ENCODE peak calls at places on chromosomes 11 and 22, in six cellular contexts. One of them, this sample, is unnamed.

GRCh38 chr11:112235750-112236390 is 9.6 kb downstream of the PTS start:
- DNase-seq in small intestine: no peak
- DNase-seq in lung: no peak
- DNase-seq in neural progenitor cell: no peak
- DNase-seq in suprapubic skin: no peak
- DNase-seq in psoas muscle: no peak
- DNase-seq in this sample: no peak

GRCh38 chr11:2312232-2313042 is 10.6 kb downstream of the TSPAN32 start:
- DNase-seq in small intestine: no peak
- DNase-seq in lung: no peak
- DNase-seq in neural progenitor cell: no peak
- DNase-seq in suprapubic skin: peak; percentile 70
- DNase-seq in psoas muscle: peak; percentile 56
- DNase-seq in this sample: no peak

GRCh38 chr11:18064450-18065048 is 18.5 kb upstream of the TPH1 start:
- DNase-seq in small intestine: no peak
- DNase-seq in lung: no peak
- DNase-seq in neural progenitor cell: no peak
- DNase-seq in suprapubic skin: no peak
- DNase-seq in psoas muscle: no peak
- DNase-seq in this sample: no peak

GRCh38 chr22:44638966-44639739 is 62.9 kb upstream of the PRR5 start:
- DNase-seq in small intestine: no peak
- DNase-seq in lung: no peak
- DNase-seq in neural progenitor cell: no peak
- DNase-seq in suprapubic skin: peak; percentile 81
- DNase-seq in psoas muscle: no peak
- DNase-seq in this sample: no peak

GRCh38 chr11:65124480-65125196 is 2.5 kb downstream of the MRPL49 start:
- DNase-seq in small intestine: no peak
- DNase-seq in lung: no peak
- DNase-seq in neural progenitor cell: no peak
- DNase-seq in suprapubic skin: peak; percentile 50
- DNase-seq in psoas muscle: no peak
- DNase-seq in this sample: no peak

GRCh38 chr11:114083256-114084252 is 24.0 kb downstream of the ZBTB16 start:
- DNase-seq in small intestine: no peak
- DNase-seq in lung: no peak
- DNase-seq in neural progenitor cell: no peak
- DNase-seq in suprapubic skin: no peak
- DNase-seq in psoas muscle: peak; percentile 53
- DNase-seq in this sample: no peak

GRCh38 chr22:31275576-31275975 is 16.7 kb downstream of the PIK3IP1 start:
- DNase-seq in small intestine: no peak
- DNase-seq in lung: no peak
- DNase-seq in neural progenitor cell: no peak
- DNase-seq in suprapubic skin: no peak
- DNase-seq in psoas muscle: no peak
- DNase-seq in this sample: no peak

GRCh38 chr11:82756765-82757650 is 23.3 kb upstream of the FAM181B start:
- DNase-seq in small intestine: peak; percentile 18
- DNase-seq in lung: no peak
- DNase-seq in neural progenitor cell: no peak
- DNase-seq in suprapubic skin: no peak
- DNase-seq in psoas muscle: no peak
- DNase-seq in this sample: no peak

GRCh38 chr11:97743205-97743742 is 1277.5 kb upstream of the CNTN5 start:
- DNase-seq in small intestine: no peak
- DNase-seq in lung: no peak
- DNase-seq in neural progenitor cell: no peak
- DNase-seq in suprapubic skin: no peak
- DNase-seq in psoas muscle: no peak
- DNase-seq in this sample: no peak

GRCh38 chr11:66085071-66085470 is 15.0 kb downstream of the PACS1 start:
- DNase-seq in small intestine: no peak
- DNase-seq in lung: no peak
- DNase-seq in neural progenitor cell: no peak
- DNase-seq in suprapubic skin: no peak
- DNase-seq in psoas muscle: no peak
- DNase-seq in this sample: no peak

GRCh38 chr11:83918471-83918870 is 632.3 kb upstream of the CCDC90B start:
- DNase-seq in small intestine: no peak
- DNase-seq in lung: no peak
- DNase-seq in neural progenitor cell: no peak
- DNase-seq in suprapubic skin: no peak
- DNase-seq in psoas muscle: peak; percentile 49
- DNase-seq in this sample: no peak

GRCh38 chr11:77542296-77542695 is 47.5 kb upstream of the AQP11 start:
- DNase-seq in small intestine: no peak
- DNase-seq in lung: no peak
- DNase-seq in neural progenitor cell: no peak
- DNase-seq in suprapubic skin: no peak
- DNase-seq in psoas muscle: no peak
- DNase-seq in this sample: no peak

GRCh38 chr11:95577716-95578460 is 211.7 kb downstream of the FAM76B start:
- DNase-seq in small intestine: no peak
- DNase-seq in lung: no peak
- DNase-seq in neural progenitor cell: no peak
- DNase-seq in suprapubic skin: no peak
- DNase-seq in psoas muscle: no peak
- DNase-seq in this sample: no peak

GRCh38 chr11:69674267-69674885 is 777 bp downstream of the LTO1 start:
- DNase-seq in small intestine: peak; percentile 40
- DNase-seq in lung: no peak
- DNase-seq in neural progenitor cell: peak; percentile 41
- DNase-seq in suprapubic skin: no peak
- DNase-seq in psoas muscle: peak; percentile 64
- DNase-seq in this sample: no peak

GRCh38 chr22:49975543-49976389 is 15.2 kb downstream of the PIM3 start:
- DNase-seq in small intestine: no peak
- DNase-seq in lung: peak; percentile 27
- DNase-seq in neural progenitor cell: peak; percentile 52
- DNase-seq in suprapubic skin: peak; percentile 69
- DNase-seq in psoas muscle: peak; percentile 58
- DNase-seq in this sample: peak; percentile 15

GRCh38 chr22:19111584-19111983 is 10.6 kb downstream of the DGCR2 start:
- DNase-seq in small intestine: no peak
- DNase-seq in lung: no peak
- DNase-seq in neural progenitor cell: no peak
- DNase-seq in suprapubic skin: no peak
- DNase-seq in psoas muscle: no peak
- DNase-seq in this sample: no peak

DNA sequence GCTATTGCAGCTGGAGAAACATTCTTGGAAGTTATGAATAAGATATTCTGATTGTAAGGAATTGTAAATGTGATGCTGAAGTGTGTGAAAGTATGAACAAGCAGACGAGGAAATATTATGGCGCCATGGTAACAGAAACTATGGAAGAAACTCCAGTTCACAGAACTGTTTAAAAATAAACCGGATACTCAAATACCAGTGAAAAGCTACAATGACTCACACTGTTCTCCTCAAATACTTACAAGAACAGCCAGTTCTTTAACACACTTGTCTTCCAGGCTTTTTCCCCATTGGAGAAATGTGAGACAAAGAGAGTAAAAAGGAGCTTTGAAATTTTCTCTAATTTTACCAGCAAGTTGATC is 76.7 kb upstream of the ARFGAP3 start:
- DNase-seq in small intestine: no peak
- DNase-seq in lung: no peak
- DNase-seq in neural progenitor cell: no peak
- DNase-seq in suprapubic skin: no peak
- DNase-seq in psoas muscle: no peak
- DNase-seq in this sample: no peak
- H3K4me1 ChIP-seq in small intestine: peaks cover 36% of the 10 kb centered on the region
- H3K4me1 ChIP-seq in lung: peaks cover 45% of the 10 kb centered on the region
- H3K4me1 ChIP-seq in neural progenitor cell: no peaks in the 10 kb centered on the region
- H3K4me1 ChIP-seq in suprapubic skin: peaks cover 98% of the 10 kb centered on the region
- H3K4me1 ChIP-seq in psoas muscle: peaks cover 78% of the 10 kb centered on the region
- H3K4me1 ChIP-seq in this sample: peaks cover 39% of the 10 kb centered on the region

GRCh38 chr11:27512238-27512637 is 5.7 kb upstream of the LIN7C start:
- DNase-seq in small intestine: no peak
- DNase-seq in lung: no peak
- DNase-seq in neural progenitor cell: no peak
- DNase-seq in suprapubic skin: no peak
- DNase-seq in psoas muscle: no peak
- DNase-seq in this sample: no peak
- H3K9me3 ChIP-seq in small intestine: no peaks in the 10 kb centered on the region
- H3K9me3 ChIP-seq in lung: peaks cover 3% of the 10 kb centered on the region
- H3K9me3 ChIP-seq in neural progenitor cell: no peaks in the 10 kb centered on the region
- H3K9me3 ChIP-seq in suprapubic skin: no peaks in the 10 kb centered on the region
- H3K9me3 ChIP-seq in psoas muscle: no peaks in the 10 kb centered on the region
- H3K9me3 ChIP-seq in this sample: no peaks in the 10 kb centered on the region

DNA sequence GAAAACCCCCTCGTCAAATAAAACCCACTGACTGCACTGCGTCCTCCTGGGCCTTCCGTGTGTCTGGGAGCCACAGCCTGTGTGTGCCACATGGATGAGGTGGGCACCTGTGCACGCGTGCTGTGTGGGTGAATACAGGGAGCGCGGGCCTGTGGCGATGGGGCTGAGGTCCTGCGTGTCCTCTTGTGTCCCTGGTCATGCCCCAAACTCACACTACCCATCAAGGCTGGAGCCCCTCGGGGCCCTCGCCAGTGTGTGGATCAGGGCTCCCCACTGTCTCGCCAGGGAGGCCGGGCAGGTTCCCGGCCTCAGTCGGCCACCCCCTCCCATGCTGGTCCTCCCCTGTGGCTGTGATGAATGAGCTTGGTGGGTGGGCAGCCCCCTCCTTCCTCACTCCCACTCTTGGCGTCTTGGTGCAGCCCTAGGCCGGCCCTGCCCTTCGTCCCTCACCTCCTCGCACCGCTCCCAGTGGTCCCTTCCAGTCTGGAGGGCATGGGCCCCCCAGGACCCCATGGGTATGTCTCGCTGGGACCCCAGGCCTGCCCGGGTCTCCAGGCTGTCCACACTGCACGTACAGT is 712 bp upstream of the CD151 start:
- DNase-seq in small intestine: no peak
- DNase-seq in lung: no peak
- DNase-seq in neural progenitor cell: no peak
- DNase-seq in suprapubic skin: no peak
- DNase-seq in psoas muscle: no peak
- DNase-seq in this sample: no peak
- H3K4me1 ChIP-seq in small intestine: peaks cover 12% of the 10 kb centered on the region
- H3K4me1 ChIP-seq in lung: peaks cover 42% of the 10 kb centered on the region
- H3K4me1 ChIP-seq in neural progenitor cell: peaks cover 50% of the 10 kb centered on the region
- H3K4me1 ChIP-seq in suprapubic skin: peaks cover 83% of the 10 kb centered on the region
- H3K4me1 ChIP-seq in psoas muscle: peaks cover 52% of the 10 kb centered on the region
- H3K4me1 ChIP-seq in this sample: peaks cover 55% of the 10 kb centered on the region

GRCh38 chr22:47420211-47420610 is 657.8 kb downstream of the TBC1D22A start:
- DNase-seq in small intestine: no peak
- DNase-seq in lung: no peak
- DNase-seq in neural progenitor cell: no peak
- DNase-seq in suprapubic skin: no peak
- DNase-seq in psoas muscle: no peak
- DNase-seq in this sample: no peak

GRCh38 chr22:47422736-47423135 is 660.3 kb downstream of the TBC1D22A start:
- DNase-seq in small intestine: no peak
- DNase-seq in lung: no peak
- DNase-seq in neural progenitor cell: no peak
- DNase-seq in suprapubic skin: no peak
- DNase-seq in psoas muscle: no peak
- DNase-seq in this sample: no peak

GRCh38 chr22:47421846-47422245 is 659.4 kb downstream of the TBC1D22A start:
- DNase-seq in small intestine: no peak
- DNase-seq in lung: no peak
- DNase-seq in neural progenitor cell: no peak
- DNase-seq in suprapubic skin: no peak
- DNase-seq in psoas muscle: no peak
- DNase-seq in this sample: no peak

GRCh38 chr22:47423266-47423665 is 660.8 kb downstream of the TBC1D22A start:
- DNase-seq in small intestine: no peak
- DNase-seq in lung: no peak
- DNase-seq in neural progenitor cell: no peak
- DNase-seq in suprapubic skin: no peak
- DNase-seq in psoas muscle: no peak
- DNase-seq in this sample: no peak

GRCh38 chr22:47423861-47424820 is 661.7 kb downstream of the TBC1D22A start:
- DNase-seq in small intestine: no peak
- DNase-seq in lung: no peak
- DNase-seq in neural progenitor cell: no peak
- DNase-seq in suprapubic skin: no peak
- DNase-seq in psoas muscle: no peak
- DNase-seq in this sample: no peak
- H3K9me3 ChIP-seq in small intestine: no peaks in the 10 kb centered on the region
- H3K9me3 ChIP-seq in lung: peaks cover 1% of the 10 kb centered on the region
- H3K9me3 ChIP-seq in neural progenitor cell: peaks cover 26% of the 10 kb centered on the region
- H3K9me3 ChIP-seq in suprapubic skin: no peaks in the 10 kb centered on the region
- H3K9me3 ChIP-seq in psoas muscle: no peaks in the 10 kb centered on the region
- H3K9me3 ChIP-seq in this sample: no peaks in the 10 kb centered on the region

DNA sequence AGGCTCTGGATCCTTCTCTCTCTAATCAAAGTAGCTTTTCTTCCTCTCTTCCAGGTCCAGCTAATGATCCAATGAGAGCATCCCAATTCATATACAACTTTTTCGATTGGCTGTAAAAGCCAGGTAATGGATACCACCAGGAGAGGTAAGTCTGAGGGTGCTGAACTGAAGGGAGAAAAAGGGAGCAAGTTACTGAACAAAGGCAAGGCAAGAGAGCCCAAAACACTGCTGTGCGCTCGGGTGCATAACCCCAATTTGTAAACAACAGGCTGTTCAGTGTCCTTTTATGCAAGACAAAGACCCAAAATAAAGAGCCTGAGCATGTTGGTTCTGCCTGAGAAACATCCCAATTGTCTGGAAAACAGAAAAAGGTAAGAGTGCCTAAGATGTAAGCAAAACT is 260.1 kb downstream of the DCDC1 start:
- DNase-seq in small intestine: no peak
- DNase-seq in lung: no peak
- DNase-seq in neural progenitor cell: peak; percentile 71
- DNase-seq in suprapubic skin: no peak
- DNase-seq in psoas muscle: no peak
- DNase-seq in this sample: no peak
- H3K4me1 ChIP-seq in small intestine: no peaks in the 10 kb centered on the region
- H3K4me1 ChIP-seq in lung: no peaks in the 10 kb centered on the region
- H3K4me1 ChIP-seq in neural progenitor cell: peaks cover 63% of the 10 kb centered on the region
- H3K4me1 ChIP-seq in suprapubic skin: peaks cover 6% of the 10 kb centered on the region
- H3K4me1 ChIP-seq in psoas muscle: no peaks in the 10 kb centered on the region
- H3K4me1 ChIP-seq in this sample: no peaks in the 10 kb centered on the region

This sample was measured in CD4-positive, alpha-beta memory T cell.